ENCODE peak calls at places on chromosomes 16 and 17, in ten cellular contexts. Q is spleen, I is A549, L is ovary, R is H9, G is body of pancreas, M is thoracic aorta, J is right atrium auricular region, O is cardiac muscle cell, X is MM.1S. A is an unnamed sample.

GRCh38 chr17:74049167-74049797 is 154.2 kb upstream of the RPL38 start:
- DNase-seq in O (no peak), I (no peak), R (no peak), M (no peak), X (no peak), L (no peak), Q (no peak), G (no peak), J (no peak), A (no peak)

GRCh38 chr17:56316604-56317003 is 163.3 kb downstream of the ANKFN1 start:
- DNase-seq in O (no peak), Q (no peak), J (no peak), L (no peak), R (no peak), M (no peak), X (no peak), I (no peak), G (no peak), A (no peak)

GRCh38 chr17:17855334-17855725 is 18.5 kb upstream of the SREBF1 start:
- DNase-seq in X (no peak), M (no peak), I (no peak), R (no peak), O (no peak), J (no peak), Q (no peak), L (no peak), G (no peak), A (no peak)

GRCh38 chr17:9875441-9875840 is 29.6 kb downstream of the RCVRN start:
- DNase-seq in G (no peak), L (no peak), M (no peak), Q (no peak), J (no peak), I (no peak), R (peak; percentile 38), O (no peak), X (no peak), A (no peak)

GRCh38 chr17:58371300-58371950 is 19.4 kb upstream of the SUPT4H1 start:
- DNase-seq in R (no peak), O (no peak), I (no peak), L (no peak), Q (no peak), M (no peak), G (no peak), J (peak; percentile 34), X (no peak), A (no peak)

GRCh38 chr16:69474447-69474846 is 50.0 kb downstream of the CYB5B start:
- DNase-seq in Q (no peak), L (no peak), M (no peak), X (no peak), J (no peak), G (no peak), O (no peak), R (no peak), I (no peak), A (no peak)

GRCh38 chr16:569445-570254 is at the start of gene PIGQ:
- DNase-seq in I (peak; percentile 64), M (peak; percentile 52), L (peak; percentile 81), O (peak; percentile 77), X (peak; percentile 58), Q (peak; percentile 92), J (peak; percentile 72), R (peak; percentile 83), G (peak; percentile 65), A (peak; percentile 95)

GRCh38 chr16:12961621-12962020 is 60.2 kb downstream of the SHISA9 start:
- DNase-seq in I (no peak), L (no peak), X (no peak), R (no peak), Q (no peak), M (no peak), J (no peak), O (no peak), G (no peak), A (no peak)

GRCh38 chr16:87685405-87685755 is 80.4 kb downstream of the KLHDC4 start:
- DNase-seq in Q (no peak), J (no peak), X (no peak), R (no peak), G (no peak), L (no peak), M (no peak), O (no peak), I (no peak), A (no peak)

GRCh38 chr17:4509402-4509801 is 10.7 kb downstream of the SPNS2 start:
- DNase-seq in Q (peak; percentile 85), O (no peak), R (no peak), L (no peak), M (no peak), J (no peak), G (peak; percentile 44), I (no peak), X (peak; percentile 19), A (no peak)

GRCh38 chr16:8096211-8096610 is 494.1 kb downstream of the TMEM114 start:
- DNase-seq in L (no peak), X (no peak), J (no peak), I (no peak), O (no peak), R (no peak), Q (no peak), M (no peak), G (no peak), A (no peak)

GRCh38 chr17:29575511-29576213 is 7.2 kb downstream of the TP53I13 start:
- DNase-seq in M (no peak), R (peak; percentile 29), J (no peak), O (no peak), Q (peak; percentile 77), X (no peak), L (peak; percentile 16), G (no peak), I (no peak), A (no peak)

GRCh38 chr16:26161461-26162180 is 469.9 kb downstream of the HS3ST4 start:
- DNase-seq in M (no peak), R (no peak), X (no peak), L (no peak), G (no peak), O (no peak), Q (no peak), I (no peak), J (no peak), A (peak; percentile 64)

GRCh38 chr17:57603978-57604377 is 141.1 kb downstream of the CCDC182 start:
- DNase-seq in R (no peak), I (no peak), L (peak; percentile 45), O (no peak), X (peak; percentile 81), M (no peak), G (no peak), Q (peak; percentile 86), J (no peak), A (no peak)

GRCh38 chr17:72120878-72121163 is at the start of gene SOX9:
- DNase-seq in I (peak; percentile 96), M (no peak), R (peak; percentile 98), Q (no peak), G (peak; percentile 94), X (peak; percentile 79), O (peak; percentile 93), L (no peak), J (peak; percentile 95), A (no peak)

DNA sequence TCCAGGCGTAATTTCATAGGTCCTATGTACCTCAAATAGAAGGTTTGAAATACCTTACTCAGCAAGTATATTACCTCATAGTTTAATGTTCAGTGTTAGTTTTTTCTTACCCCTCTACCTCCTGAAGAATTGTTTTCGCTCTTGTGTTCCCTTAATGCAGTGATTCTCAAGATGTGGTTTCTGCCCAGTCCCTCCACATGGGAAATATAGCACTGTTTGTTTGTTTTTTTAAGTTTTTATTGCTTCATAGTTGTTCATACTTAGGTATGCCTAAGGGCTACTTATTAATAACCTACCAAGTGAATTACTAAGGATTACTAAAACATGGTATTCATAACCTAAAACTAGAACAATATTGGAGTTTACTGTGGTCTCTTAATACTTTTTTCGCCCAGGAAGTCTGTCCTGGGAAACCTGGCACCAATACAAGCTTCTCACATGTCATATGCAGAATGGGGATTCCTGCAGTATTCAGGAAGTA is 5.0 kb downstream of the RSPRY1 start:
- DNase-seq in G (no peak), R (no peak), L (no peak), I (no peak), Q (no peak), J (no peak), O (no peak), M (no peak), X (no peak), A (no peak)
- H3K4me1 ChIP-seq in G (peaks cover 44% of the 10 kb centered on the region), R (no peaks in the 10 kb centered on the region), L (peaks cover 9% of the 10 kb centered on the region), I (peaks cover 68% of the 10 kb centered on the region), Q (peaks cover 86% of the 10 kb centered on the region), J (no peaks in the 10 kb centered on the region), O (peaks cover 14% of the 10 kb centered on the region), M (peaks cover 42% of the 10 kb centered on the region), X (peaks cover 22% of the 10 kb centered on the region), A (peaks cover 32% of the 10 kb centered on the region)

GRCh38 chr16:22055881-22056280 is 36.5 kb upstream of the VWA3A start:
- DNase-seq in I (no peak), M (no peak), L (no peak), X (no peak), R (peak; percentile 58), J (no peak), G (no peak), O (peak; percentile 35), Q (no peak), A (no peak)
- TF ChIP-seq CTCF in I (no peak), M (no peak), L (no peak), X (no peak), R (peak; percentile 70), J (no peak), G (no peak), O (peak; percentile 29), Q (no peak), A (no peak)

DNA sequence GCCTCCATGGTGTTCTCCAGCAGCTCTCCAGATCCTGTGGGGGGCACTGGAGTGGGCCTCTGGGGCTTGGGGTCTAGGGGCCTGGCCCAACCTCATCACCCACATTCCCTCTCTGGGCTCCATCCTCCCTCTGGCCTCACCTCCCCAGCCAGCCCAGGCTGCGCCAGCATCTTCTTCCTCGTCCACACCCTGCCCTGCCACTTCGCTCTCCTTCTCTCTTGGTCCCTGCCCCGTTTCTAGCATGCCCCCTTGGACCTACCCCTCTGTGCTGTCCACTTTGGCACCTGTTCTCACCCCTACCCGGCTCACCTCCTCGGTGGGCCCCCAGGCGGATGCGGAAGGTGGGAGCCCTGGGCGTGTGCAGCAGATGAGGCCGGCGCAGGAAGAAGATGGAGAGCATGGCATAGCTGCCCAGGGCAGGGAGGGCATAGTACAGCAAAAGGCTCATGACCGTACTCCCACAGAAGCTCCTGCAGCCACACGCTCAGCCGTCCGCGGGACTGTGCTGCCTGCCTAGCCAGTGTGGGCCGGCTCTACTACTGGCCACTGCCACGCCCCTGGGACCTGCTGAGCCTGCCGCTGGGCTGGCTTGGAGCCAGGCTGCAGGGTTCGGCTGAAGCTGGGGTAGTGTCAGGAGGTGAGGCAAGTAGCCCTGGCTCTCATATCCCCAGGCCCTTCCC is at the start of gene GDPD3:
- DNase-seq in L (no peak), M (no peak), J (no peak), O (no peak), R (peak; percentile 56), G (no peak), Q (no peak), X (no peak), I (no peak), A (no peak)
- H3K4me1 ChIP-seq in L (no peaks in the 10 kb centered on the region), M (no peaks in the 10 kb centered on the region), J (no peaks in the 10 kb centered on the region), O (no peaks in the 10 kb centered on the region), R (no peaks in the 10 kb centered on the region), G (no peaks in the 10 kb centered on the region), Q (peaks cover 33% of the 10 kb centered on the region), X (peaks cover 17% of the 10 kb centered on the region), I (peaks cover 19% of the 10 kb centered on the region), A (peaks cover 6% of the 10 kb centered on the region)

DNA sequence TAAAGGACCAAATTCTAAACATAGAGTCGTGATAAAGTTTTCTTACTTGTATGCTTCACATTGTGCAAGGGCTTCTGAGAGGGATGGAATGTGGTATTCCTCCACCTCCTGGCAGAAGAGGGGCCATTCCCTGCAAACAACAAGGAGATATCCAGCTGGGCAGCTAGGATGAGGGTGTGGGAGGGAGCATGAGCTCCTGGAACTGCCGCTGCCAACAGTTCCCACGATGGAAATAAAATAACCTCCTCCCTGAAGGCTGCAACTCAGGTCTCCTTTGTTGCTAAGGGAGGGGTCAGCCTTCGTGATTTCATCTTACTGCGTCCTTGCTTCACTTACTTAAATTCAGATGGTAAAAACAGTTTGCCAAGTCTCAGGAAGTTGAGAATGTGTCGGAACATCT is 15.6 kb downstream of the PLEKHG4 start:
- DNase-seq in R (no peak), L (no peak), M (no peak), J (no peak), X (no peak), Q (no peak), I (no peak), G (no peak), O (no peak), A (no peak)
- TF ChIP-seq CTCF in R (peak; percentile 10), L (no peak), M (no peak), J (no peak), X (no peak), Q (no peak), I (no peak), G (no peak), O (peak; percentile 22), A (no peak)